ENCODE peak calls at places on chromosomes 1 and 21, in ten cellular contexts. C is choroid plexus epithelial cell; B is H54; L is amygdala; A is foreskin fibroblast; J is endothelial cell; V is fibroblast of pulmonary artery; D is activated CD8-positive, alpha-beta T cell treated with anti-CD3 and anti-CD28 coated beads for 36 hours; K is stimulated activated naive B cell treated with anti-CD40 and anti-IgM and Interleukin-4, amounts not matched to agents 10 μg/mL and 1 μg/mL and 100 μg/mL, for 72 hours; R is DMS153. Y is an unnamed sample.

GRCh38 chr1:28902738-28903137 is 11.6 kb upstream of the EPB41 start:
- DNase-seq in A (no peak), L (no peak), J (no peak), D (no peak), V (no peak), B (no peak), C (no peak), R (no peak), K (no peak), Y (peak)

GRCh38 chr1:42926235-42926869 is 32.3 kb downstream of the SLC2A1 start:
- DNase-seq in J (no peak), C (no peak), L (no peak), R (no peak), V (no peak), A (no peak), K (no peak), D (no peak), B (no peak), Y (no peak)

GRCh38 chr1:178134061-178134460 is 40.2 kb downstream of the RASAL2 start:
- DNase-seq in V (peak), B (no peak), K (no peak), C (peak), A (peak), D (no peak), R (no peak), L (no peak), J (no peak), Y (no peak)

GRCh38 chr21:34019402-34019801 is 54.0 kb upstream of the MRPS6 start:
- DNase-seq in V (no peak), R (no peak), D (no peak), K (no peak), C (no peak), J (no peak), A (no peak), L (no peak), B (no peak), Y (no peak)

GRCh38 chr1:76021816-76022215 is 52.7 kb upstream of the ST6GALNAC3 start:
- DNase-seq in D (no peak), A (no peak), L (no peak), C (no peak), K (no peak), B (no peak), J (no peak), R (no peak), V (no peak), Y (no peak)

GRCh38 chr1:13992489-13993285 is 292.7 kb downstream of the PRDM2 start:
- DNase-seq in R (no peak), C (peak), K (no peak), D (no peak), V (no peak), J (no peak), L (no peak), B (no peak), A (no peak), Y (no peak)

GRCh38 chr21:19218163-19218562 is 814.6 kb upstream of the TMPRSS15 start:
- DNase-seq in L (no peak), C (no peak), A (no peak), B (no peak), R (no peak), D (no peak), J (no peak), V (no peak), K (no peak), Y (no peak)

GRCh38 chr1:157833155-157833554 is 8.5 kb downstream of the CD5L start:
- DNase-seq in D (no peak), C (no peak), A (no peak), B (no peak), J (no peak), V (no peak), L (no peak), K (no peak), R (no peak), Y (no peak)

GRCh38 chr1:238517710-238518109 is 627.0 kb upstream of the ZP4 start:
- DNase-seq in J (no peak), A (no peak), B (no peak), L (no peak), C (no peak), K (no peak), D (no peak), R (no peak), V (no peak), Y (no peak)

GRCh38 chr1:56456426-56457101 is 122.8 kb downstream of the PLPP3 start:
- DNase-seq in D (no peak), C (peak), J (no peak), B (peak), A (no peak), R (no peak), V (peak), L (no peak), K (no peak), Y (no peak)